ENCODE peak calls at places on chromosomes 12 and 14, in five cellular contexts. M, L, S, W and G are unnamed samples. For H3K4me1, the result is how much of the 10 kb centered on the place peaks cover.

GRCh38 chr12:100545092-100545491 is 28.4 kb upstream of the GAS2L3 start:
- DNase-seq in L (no peak), W (no peak), S (no peak), M (no peak), G (no peak)

GRCh38 chr12:3316776-3317480 is 174.1 kb upstream of the PRMT8 start:
- DNase-seq in W (no peak), M (no peak), L (no peak), S (no peak), G (no peak)

GRCh38 chr14:100586153-100586519 is 1.1 kb downstream of the BEGAIN start:
- DNase-seq in W (no peak), L (peak), S (no peak), M (no peak), G (peak)

GRCh38 chr14:61585598-61586538 is 109.4 kb upstream of the HIF1A start:
- DNase-seq in W (no peak), L (no peak), M (no peak), S (no peak), G (no peak)

GRCh38 chr14:64410084-64410774 is 22.1 kb downstream of the MTHFD1 start:
- DNase-seq in S (no peak), L (no peak), W (no peak), M (peak), G (no peak)

GRCh38 chr12:18054925-18055324 is 35.1 kb downstream of the RERGL start:
- DNase-seq in L (no peak), S (no peak), M (no peak), W (no peak), G (no peak)

GRCh38 chr14:99205086-99205688 is 66.8 kb downstream of the BCL11B start:
- DNase-seq in W (no peak), S (no peak), L (no peak), M (no peak), G (no peak)

GRCh38 chr12:74984631-74985030 is 225.0 kb downstream of the KCNC2 start:
- DNase-seq in M (no peak), W (no peak), L (no peak), S (no peak), G (no peak)

GRCh38 chr14:20413785-20414117 is 450 bp upstream of the TEP1 start:
- DNase-seq in W (no peak), M (peak), L (no peak), S (no peak), G (no peak)

GRCh38 chr12:47349770-47350408 is 270.1 kb upstream of the AMIGO2 start:
- DNase-seq in L (no peak), W (no peak), M (no peak), S (no peak), G (no peak)

GRCh38 chr14:61640158-61640833 is 55.0 kb upstream of the HIF1A start:
- DNase-seq in W (no peak), L (no peak), M (peak), S (no peak), G (no peak)

GRCh38 chr12:48768147-48768546 is 20.7 kb downstream of the ADCY6 start:
- DNase-seq in W (no peak), M (peak), S (no peak), L (no peak), G (no peak)

GRCh38 chr12:122060069-122060468 is 18.5 kb upstream of the MLXIP start:
- DNase-seq in L (no peak), S (no peak), M (no peak), W (no peak), G (no peak)

GRCh38 chr12:96136129-96136528 is 58.0 kb upstream of the ELK3 start:
- DNase-seq in W (no peak), L (no peak), S (no peak), M (no peak), G (no peak)

GRCh38 chr14:87097021-87097420 is 896.0 kb downstream of the GALC start:
- DNase-seq in M (no peak), L (no peak), S (no peak), W (no peak), G (no peak)

GRCh38 chr14:24605435-24606190 is 3.9 kb downstream of the GZMH start:
- DNase-seq in M (peak), S (peak), W (peak), L (peak), G (no peak)

GRCh38 chr12:122374707-122375106 is 47.8 kb downstream of the CLIP1 start:
- DNase-seq in S (no peak), W (no peak), M (no peak), L (no peak), G (no peak)

GRCh38 chr12:28424965-28425364 is 234.7 kb downstream of the CCDC91 start:
- DNase-seq in S (no peak), W (no peak), L (no peak), M (peak), G (no peak)

GRCh38 chr12:92871121-92871520 is 58.0 kb downstream of the EEA1 start:
- DNase-seq in M (no peak), L (no peak), W (no peak), S (no peak), G (no peak)

GRCh38 chr14:54338696-54339317 is 58.0 kb upstream of the CDKN3 start:
- DNase-seq in M (peak), W (peak), L (no peak), S (no peak), G (no peak)

GRCh38 chr12:76064904-76065303 is 19.6 kb downstream of the NAP1L1 start:
- DNase-seq in M (no peak), W (no peak), S (no peak), L (no peak), G (no peak)

GRCh38 chr14:31792726-31793125 is 231.5 kb downstream of the NUBPL start:
- DNase-seq in L (no peak), W (no peak), S (no peak), M (no peak), G (no peak)

GRCh38 chr14:38839743-38840375 is 263.2 kb downstream of the SEC23A start:
- DNase-seq in W (no peak), M (no peak), S (no peak), L (no peak), G (no peak)

GRCh38 chr14:93906341-93907329 is 20.5 kb upstream of the FAM181A start:
- DNase-seq in W (peak), S (peak), L (peak), M (peak), G (peak)

GRCh38 chr12:93380480-93381121 is 2.9 kb downstream of the NUDT4 start:
- DNase-seq in S (no peak), M (peak), L (peak), W (no peak), G (no peak)

GRCh38 chr14:44165286-44165685 is 341.8 kb downstream of the FSCB start:
- DNase-seq in M (no peak), S (no peak), W (no peak), L (no peak), G (no peak)

GRCh38 chr12:91311081-91311480 is 128.5 kb upstream of the DCN start:
- DNase-seq in L (no peak), W (no peak), S (no peak), M (no peak), G (no peak)

GRCh38 chr12:49051373-49051764 is 9.2 kb downstream of the KMT2D start:
- DNase-seq in W (no peak), S (no peak), M (no peak), L (no peak), G (peak)

GRCh38 chr12:93302331-93303229 is 75.1 kb upstream of the NUDT4 start:
- DNase-seq in W (no peak), L (no peak), S (no peak), M (no peak), G (no peak)

GRCh38 chr12:55582066-55582465 is 9.8 kb downstream of the OR2AP1 start:
- DNase-seq in L (no peak), S (no peak), M (no peak), W (no peak), G (no peak)

GRCh38 chr14:94673781-94674231 is 61.6 kb downstream of the SERPINA3 start:
- DNase-seq in W (no peak), S (no peak), L (no peak), M (no peak), G (no peak)

GRCh38 chr12:120797677-120798642 is 72.3 kb downstream of the ACADS start:
- DNase-seq in L (no peak), W (no peak), S (no peak), M (no peak), G (no peak)

GRCh38 chr12:64608901-64609542 is 1.3 kb upstream of the RASSF3 start:
- DNase-seq in W (peak), L (peak), M (peak), S (peak), G (no peak)

GRCh38 chr14:51786227-51786626 is 74.2 kb upstream of the GNG2 start:
- DNase-seq in M (no peak), L (no peak), W (no peak), S (no peak), G (no peak)

GRCh38 chr12:131035268-131035681 is 81.6 kb downstream of the ADGRD1 start:
- DNase-seq in L (no peak), M (no peak), S (no peak), W (no peak), G (peak)
- TF ChIP-seq CTCF in L (no peak), M (no peak), S (no peak), W (no peak), G (no peak)

GRCh38 chr12:52914722-52915121 is 9.8 kb upstream of the KRT8 start:
- DNase-seq in L (no peak), W (no peak), S (no peak), M (no peak), G (no peak)
- H3K4me1 ChIP-seq in L (under half), W (under half), S (under half), M (under half), G (under half)

DNA sequence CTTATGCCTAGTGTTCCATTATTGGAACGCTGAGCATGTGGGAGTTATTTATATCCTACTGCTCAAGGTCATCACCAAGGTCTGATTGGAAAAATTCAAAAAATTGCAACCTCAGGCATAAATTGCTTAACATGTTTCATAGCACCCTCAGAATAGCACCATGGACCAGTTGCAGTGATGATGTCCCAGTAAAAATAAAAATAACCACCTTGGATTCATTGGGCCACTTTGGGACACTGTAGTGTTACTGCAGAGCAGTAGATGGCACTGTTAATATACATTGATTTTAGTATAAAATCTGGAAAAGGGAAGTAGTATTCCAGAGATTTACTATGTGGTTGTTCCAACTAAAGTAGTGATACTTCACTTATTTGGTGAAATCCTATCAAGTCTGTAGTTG is 31.0 kb upstream of the PTCSC3 start:
- DNase-seq in M (peak), S (no peak), W (no peak), L (peak), G (no peak)
- TF ChIP-seq CTCF in M (peak), S (no peak), W (peak), L (peak), G (peak)

GRCh38 chr14:73770977-73771847 is 57.0 kb upstream of the PNMA1 start:
- DNase-seq in W (no peak), M (no peak), L (no peak), S (no peak), G (peak)
- H3K4me1 ChIP-seq in W (under half), M (under half), L (under half), S (half or more), G (half or more)

DNA sequence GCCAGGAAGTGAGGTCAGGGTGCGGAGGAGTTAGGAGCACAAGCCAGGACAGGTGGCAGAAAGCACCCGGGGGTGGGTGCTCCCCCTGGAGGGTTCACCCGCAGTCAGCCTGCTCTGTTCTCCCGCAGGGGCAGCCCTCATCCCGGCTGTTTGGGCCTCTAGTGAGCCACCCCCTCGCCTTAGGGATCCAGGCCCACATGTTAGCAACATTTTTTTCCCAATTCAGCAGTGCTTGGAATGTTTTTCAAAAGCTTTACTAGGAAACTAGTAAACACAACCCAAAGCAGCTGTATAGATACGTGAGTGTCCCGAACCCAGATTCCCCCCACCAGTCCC is 28.5 kb upstream of the NXPH4 start:
- DNase-seq in M (no peak), S (no peak), L (no peak), W (no peak), G (no peak)
- TF ChIP-seq CTCF in M (no peak), S (no peak), L (no peak), W (no peak), G (no peak)

GRCh38 chr12:116160196-116160595 is 117.3 kb downstream of the MED13L start:
- DNase-seq in M (no peak), W (peak), S (no peak), L (no peak), G (no peak)

GRCh38 chr12:116157845-116158267 is 119.6 kb downstream of the MED13L start:
- DNase-seq in M (peak), L (no peak), S (no peak), W (no peak), G (no peak)

GRCh38 chr12:116159593-116159992 is 117.9 kb downstream of the MED13L start:
- DNase-seq in L (no peak), M (no peak), W (no peak), S (no peak), G (no peak)

GRCh38 chr12:116160883-116161458 is 116.5 kb downstream of the MED13L start:
- DNase-seq in L (no peak), M (no peak), S (no peak), W (no peak), G (no peak)

GRCh38 chr12:116159175-116159574 is 118.3 kb downstream of the MED13L start:
- DNase-seq in S (no peak), L (no peak), W (no peak), M (no peak), G (no peak)
- H3K4me1 ChIP-seq in S (under half), L (under half), W (under half), M (half or more), G (under half)

DNA sequence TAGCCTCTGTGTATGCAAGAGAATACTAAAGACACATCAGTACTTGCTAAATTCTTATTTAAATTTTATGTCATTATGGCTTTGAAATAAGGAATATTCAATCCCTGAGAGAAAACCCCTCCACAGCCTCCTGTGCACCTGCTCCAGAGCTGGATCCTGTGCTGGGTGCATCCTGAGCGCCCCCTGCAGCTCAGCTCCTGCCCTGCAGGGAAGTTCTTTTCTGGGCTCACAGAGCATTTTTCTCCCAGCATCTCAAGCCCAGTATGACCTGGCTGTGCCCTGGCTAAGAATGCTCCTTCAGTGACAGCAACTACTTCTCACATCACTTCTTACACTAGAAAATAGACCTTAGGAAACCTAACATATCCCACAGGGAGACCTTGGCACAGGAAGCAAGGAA is 1211.7 kb downstream of the TMEM121 start:
- DNase-seq in M (no peak), S (no peak), L (no peak), W (no peak), G (no peak)
- TF ChIP-seq CTCF in M (no peak), S (peak), L (no peak), W (no peak), G (no peak)

GRCh38 chr14:103728721-103729120 is 13.1 kb downstream of the ZFYVE21 start:
- DNase-seq in L (no peak), S (no peak), M (no peak), W (no peak), G (no peak)

GRCh38 chr14:103729496-103730448 is 14.2 kb downstream of the ZFYVE21 start:
- DNase-seq in L (no peak), S (no peak), W (no peak), M (no peak), G (peak)

GRCh38 chr14:103726474-103726873 is 10.9 kb downstream of the ZFYVE21 start:
- DNase-seq in S (no peak), L (no peak), M (no peak), W (no peak), G (no peak)

GRCh38 chr14:103727313-103728000 is 11.8 kb downstream of the ZFYVE21 start:
- DNase-seq in S (no peak), M (no peak), W (no peak), L (no peak), G (peak)

DNA sequence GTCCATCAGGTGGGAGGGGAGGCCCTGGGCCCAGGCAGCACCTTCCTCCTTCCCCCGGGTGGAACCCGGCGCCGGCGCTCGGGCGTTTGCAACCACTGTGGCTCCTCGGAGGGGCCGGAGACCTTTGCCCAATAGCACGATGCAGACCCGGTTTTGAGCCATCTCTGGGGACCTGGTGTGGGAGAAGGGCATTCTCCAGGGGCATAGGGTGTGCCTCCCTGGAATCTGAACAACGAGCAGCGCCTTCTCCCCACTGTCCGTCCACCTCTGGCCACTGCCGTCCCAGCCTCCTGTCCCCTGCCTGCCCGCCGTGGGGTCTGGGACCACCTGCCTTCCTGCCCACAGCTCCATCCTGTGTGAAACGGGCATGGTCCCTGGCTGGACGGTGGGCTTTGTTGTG is 12.5 kb downstream of the ZFYVE21 start:
- DNase-seq in M (no peak), W (no peak), S (no peak), L (no peak), G (no peak)
- H3K4me1 ChIP-seq in M (under half), W (under half), S (under half), L (under half), G (under half)

GRCh38 chr14:88792572-88793258 is at the start of gene EML5:
- DNase-seq in M (peak), L (peak), S (peak), W (peak), G (peak)
- TF ChIP-seq CTCF in M (peak), L (no peak), S (peak), W (peak), G (peak)

GRCh38 chr14:71815110-71815509 is 117.1 kb upstream of the RGS6 start:
- DNase-seq in W (no peak), L (no peak), S (no peak), M (no peak), G (no peak)

DNA sequence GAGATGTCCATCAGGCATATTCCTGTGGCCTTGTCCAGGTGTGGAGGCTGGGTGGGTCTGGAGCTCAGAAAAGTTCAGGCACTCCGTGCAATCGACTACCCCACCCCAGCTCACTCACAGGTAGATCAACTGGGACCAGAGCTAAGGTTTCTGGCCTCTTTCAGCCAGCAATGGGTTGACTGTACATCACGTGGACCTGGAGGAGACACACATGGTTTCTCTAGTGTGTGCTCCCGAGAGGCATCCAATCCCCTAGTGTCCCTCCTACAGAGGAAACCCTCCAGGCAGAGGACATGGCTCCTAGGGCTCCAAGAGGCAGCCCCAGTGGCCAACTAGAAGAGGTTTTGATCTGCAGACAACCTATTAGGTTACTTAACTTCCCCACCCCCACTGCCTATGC is 119.5 kb upstream of the RGS6 start:
- DNase-seq in L (no peak), M (no peak), S (no peak), W (no peak), G (no peak)
- H3K4me1 ChIP-seq in L (under half), M (under half), S (under half), W (under half), G (under half)